ENCODE peak calls at places on chromosomes 1 and 21, in eight cellular contexts. X, N, D, J, K, V, I and T are unnamed samples. For H3K4me1 and H4K20me1, the result is how much of the 10 kb centered on the place peaks cover.

GRCh38 chr1:32525661-32526444 is 13.4 kb upstream of the ZBTB8A start:
- DNase-seq in I (no peak), D (no peak), K (no peak), J (no peak), X (no peak), N (no peak), V (no peak), T (no peak)

GRCh38 chr1:226485192-226485591 is 63.4 kb upstream of the STUM start:
- DNase-seq in D (no peak), J (no peak), X (no peak), I (no peak), K (no peak), N (no peak), V (no peak), T (no peak)

GRCh38 chr1:114153621-114154145 is at the start of gene SYT6:
- DNase-seq in I (no peak), N (peak), K (no peak), V (no peak), J (peak), D (peak), X (no peak), T (no peak)

GRCh38 chr1:37795340-37796110 is 1.9 kb downstream of the MANEAL start:
- DNase-seq in K (no peak), N (peak), X (peak), V (no peak), J (peak), D (peak), I (peak), T (peak)

GRCh38 chr21:43355925-43356289 is 71.0 kb downstream of the SIK1 start:
- DNase-seq in J (peak), N (no peak), V (no peak), D (no peak), I (no peak), X (no peak), K (no peak), T (no peak)

GRCh38 chr21:45632897-45633260 is 10.6 kb upstream of the PCBP3 start:
- DNase-seq in K (no peak), V (no peak), J (no peak), I (no peak), D (no peak), X (no peak), N (no peak), T (peak)

GRCh38 chr1:53890522-53890941 is 935 bp upstream of the YIPF1 start:
- DNase-seq in D (no peak), N (no peak), K (no peak), X (no peak), I (no peak), J (no peak), V (no peak), T (peak)

GRCh38 chr1:185073725-185074124 is 28.4 kb downstream of the RNF2 start:
- DNase-seq in J (no peak), N (peak), K (no peak), I (no peak), D (no peak), V (no peak), X (no peak), T (peak)

GRCh38 chr1:3597599-3597964 is 13.7 kb downstream of the MEGF6 start:
- DNase-seq in V (no peak), N (no peak), I (no peak), K (no peak), X (no peak), J (no peak), D (no peak), T (peak)

GRCh38 chr1:54681396-54681795 is 34.3 kb upstream of the TTC4 start:
- DNase-seq in N (peak), X (no peak), K (no peak), I (no peak), V (no peak), D (no peak), J (peak), T (no peak)

GRCh38 chr1:5225687-5226389 is 571.4 kb downstream of the AJAP1 start:
- DNase-seq in J (no peak), I (no peak), K (no peak), N (no peak), D (peak), X (no peak), V (no peak), T (no peak)

GRCh38 chr1:79006564-79006963 is at the start of gene ADGRL4:
- DNase-seq in I (no peak), K (no peak), V (no peak), X (peak), J (peak), N (peak), D (peak), T (peak)

GRCh38 chr1:88021529-88021928 is 662.5 kb upstream of the PKN2 start:
- DNase-seq in K (no peak), V (no peak), X (no peak), N (no peak), I (no peak), J (no peak), D (no peak), T (no peak)

GRCh38 chr21:44995257-44995941 is 55.6 kb downstream of the SLX9 start:
- DNase-seq in K (no peak), D (no peak), N (no peak), I (no peak), X (no peak), J (no peak), V (no peak), T (no peak)

GRCh38 chr1:93605026-93605425 is 76.6 kb downstream of the BCAR3 start:
- DNase-seq in N (no peak), D (no peak), I (no peak), J (no peak), K (no peak), X (no peak), V (no peak), T (no peak)

GRCh38 chr1:21397813-21398188 is 42.1 kb upstream of the NBPF3 start:
- DNase-seq in K (no peak), V (no peak), I (peak), N (no peak), X (no peak), J (no peak), D (peak), T (no peak)

GRCh38 chr1:115680730-115681111 is 39.0 kb downstream of the VANGL1 start:
- DNase-seq in I (no peak), V (no peak), D (no peak), X (no peak), K (no peak), N (no peak), J (no peak), T (no peak)

GRCh38 chr1:67970088-67970487 is 80.3 kb downstream of the DIRAS3 start:
- DNase-seq in N (peak), X (peak), V (peak), K (peak), I (no peak), J (no peak), D (no peak), T (peak)

GRCh38 chr1:105779727-105780126 is 1276.7 kb upstream of the PRMT6 start:
- DNase-seq in D (no peak), J (no peak), K (no peak), X (no peak), V (no peak), I (no peak), N (no peak), T (no peak)

GRCh38 chr1:12546771-12547585 is 71.0 kb downstream of the DHRS3 start:
- DNase-seq in X (no peak), V (no peak), J (no peak), N (no peak), K (no peak), D (no peak), I (no peak), T (peak)

GRCh38 chr1:167563579-167564246 is 10.2 kb upstream of the CREG1 start:
- DNase-seq in I (peak), X (no peak), D (no peak), K (peak), V (no peak), J (peak), N (no peak), T (no peak)

GRCh38 chr21:42212261-42212660 is 6.7 kb upstream of the ABCG1 start:
- DNase-seq in D (no peak), V (no peak), I (no peak), K (no peak), N (no peak), X (no peak), J (no peak), T (no peak)

GRCh38 chr1:224733021-224733911 is 117.1 kb downstream of the CNIH3 start:
- DNase-seq in K (peak), D (no peak), J (peak), X (peak), I (no peak), N (peak), V (no peak), T (no peak)

GRCh38 chr1:234533034-234533571 is 54.1 kb upstream of the TARBP1 start:
- DNase-seq in K (peak), N (peak), J (peak), V (no peak), I (no peak), D (no peak), X (peak), T (peak)

GRCh38 chr21:46006547-46007497 is 25.3 kb downstream of the COL6A1 start:
- DNase-seq in N (no peak), I (no peak), J (no peak), X (no peak), K (no peak), D (peak), V (no peak), T (peak)

GRCh38 chr1:7646164-7646563 is 124.9 kb upstream of the VAMP3 start:
- DNase-seq in X (no peak), N (no peak), J (no peak), V (no peak), D (no peak), K (no peak), I (no peak), T (no peak)

GRCh38 chr1:46611691-46612221 is 4.9 kb downstream of the MOB3C start:
- DNase-seq in V (no peak), X (no peak), I (no peak), N (peak), J (no peak), K (peak), D (no peak), T (peak)

GRCh38 chr1:43058545-43059360 is 100.1 kb upstream of the SLC2A1 start:
- DNase-seq in V (no peak), K (peak), N (peak), I (peak), X (peak), D (no peak), J (peak), T (peak)

GRCh38 chr1:216420263-216420662 is 3.0 kb downstream of the USH2A start:
- DNase-seq in X (no peak), I (no peak), N (no peak), K (no peak), D (no peak), V (no peak), J (no peak), T (no peak)

GRCh38 chr1:240341365-240342250 is 249.9 kb downstream of the FMN2 start:
- DNase-seq in N (no peak), D (no peak), X (no peak), V (no peak), J (no peak), I (no peak), K (peak), T (no peak)
- H3K4me1 ChIP-seq in N (half or more), D (under half), X (under half), V (under half), J (under half), I (under half), K (under half), T (under half)

GRCh38 chr1:111656093-111657017 is 36.8 kb downstream of the RAP1A start:
- DNase-seq in I (peak), V (peak), D (no peak), X (peak), N (peak), K (peak), J (peak), T (peak)
- H4K20me1 ChIP-seq in I (under half), V (under half), D (under half), X (under half), N (under half), K (under half), J (under half), T (under half)

GRCh38 chr21:36424592-36424991 is 39.4 kb downstream of the CHAF1B start:
- DNase-seq in I (no peak), J (no peak), D (no peak), K (no peak), V (no peak), X (no peak), N (no peak), T (no peak)
- H3K4me3 ChIP-seq in I (no peak), J (no peak), D (no peak), K (no peak), V (no peak), X (no peak), N (no peak), T (no peak)

DNA sequence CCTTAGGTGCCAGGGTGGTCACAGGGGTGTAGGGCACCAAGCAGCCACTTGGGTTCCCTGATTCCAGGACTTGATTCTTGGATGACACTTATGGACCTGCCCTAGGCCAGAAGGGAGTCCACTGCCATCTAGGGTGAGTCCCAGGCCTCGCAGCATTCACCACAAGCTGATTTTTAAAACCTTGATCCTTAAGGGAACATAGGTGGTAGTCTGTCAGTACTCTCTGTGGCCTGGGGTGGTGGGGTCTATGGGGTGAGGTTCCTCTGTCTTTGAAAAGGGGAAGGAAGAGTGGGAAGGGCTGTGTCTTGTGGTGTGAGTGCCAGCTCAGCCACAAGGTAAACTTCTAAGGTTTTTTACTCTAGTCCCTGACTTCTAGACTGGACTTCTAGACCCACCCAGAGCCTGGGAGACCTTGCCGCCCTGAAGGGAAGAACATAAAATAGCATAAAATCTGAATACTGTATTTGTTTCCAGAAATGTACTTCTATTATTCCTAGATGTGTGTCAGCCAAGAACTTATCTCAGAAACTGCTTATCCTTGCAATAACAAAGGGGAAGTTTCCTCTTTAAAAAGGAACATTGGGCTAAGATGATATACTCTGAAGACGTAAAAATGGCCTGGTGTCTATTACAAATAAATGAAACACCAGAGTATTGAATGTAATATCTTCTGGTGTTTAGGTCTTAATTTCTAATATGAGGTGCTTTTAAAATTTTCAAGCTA is 757.3 kb downstream of the LTN1 start:
- DNase-seq in X (no peak), J (no peak), K (no peak), N (no peak), I (no peak), D (no peak), V (no peak), T (no peak)
- H3K4me1 ChIP-seq in X (under half), J (under half), K (under half), N (under half), I (under half), D (under half), V (under half), T (under half)

GRCh38 chr1:203665986-203666385 is 39.4 kb downstream of the ATP2B4 start:
- DNase-seq in X (no peak), I (no peak), J (no peak), N (no peak), V (no peak), K (no peak), D (no peak), T (no peak)

GRCh38 chr1:203669739-203670138 is 43.1 kb downstream of the ATP2B4 start:
- DNase-seq in N (peak), J (no peak), I (no peak), V (peak), X (peak), D (no peak), K (peak), T (peak)

GRCh38 chr1:203667616-203668015 is 41.0 kb downstream of the ATP2B4 start:
- DNase-seq in X (no peak), D (no peak), I (no peak), K (no peak), V (no peak), J (peak), N (peak), T (no peak)

GRCh38 chr1:203666621-203667020 is 40.0 kb downstream of the ATP2B4 start:
- DNase-seq in X (no peak), D (no peak), V (no peak), K (no peak), J (no peak), N (peak), I (no peak), T (no peak)

DNA sequence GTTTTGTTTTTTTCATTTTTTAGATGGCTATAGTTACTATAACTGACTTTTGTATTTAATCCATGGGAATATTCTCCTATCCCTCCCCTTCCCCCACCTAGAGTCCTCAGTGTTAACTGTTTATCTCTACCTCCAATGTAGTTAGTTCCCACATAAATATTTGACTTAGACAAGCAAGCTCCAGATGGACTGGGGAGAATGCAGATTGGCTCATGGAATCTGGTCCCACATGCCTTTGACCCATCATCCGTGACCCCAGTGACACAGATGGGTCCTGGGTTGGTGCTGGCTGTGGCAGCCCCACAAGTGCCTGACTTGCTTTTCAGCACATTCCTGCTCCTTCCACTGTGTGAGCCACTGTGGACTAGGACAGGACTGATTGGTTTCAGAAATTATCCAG is 41.8 kb downstream of the ATP2B4 start:
- DNase-seq in V (no peak), K (no peak), X (no peak), J (no peak), N (no peak), D (no peak), I (no peak), T (no peak)
- H4K20me1 ChIP-seq in V (under half), K (under half), X (under half), J (under half), N (under half), D (under half), I (under half), T (half or more)

GRCh38 chr1:101310484-101310883 is 73.7 kb downstream of the S1PR1 start:
- DNase-seq in X (no peak), K (no peak), V (no peak), N (no peak), I (no peak), J (no peak), D (no peak), T (no peak)
- H3K4me3 ChIP-seq in X (no peak), K (no peak), V (no peak), N (no peak), I (no peak), J (no peak), D (no peak), T (no peak)

DNA sequence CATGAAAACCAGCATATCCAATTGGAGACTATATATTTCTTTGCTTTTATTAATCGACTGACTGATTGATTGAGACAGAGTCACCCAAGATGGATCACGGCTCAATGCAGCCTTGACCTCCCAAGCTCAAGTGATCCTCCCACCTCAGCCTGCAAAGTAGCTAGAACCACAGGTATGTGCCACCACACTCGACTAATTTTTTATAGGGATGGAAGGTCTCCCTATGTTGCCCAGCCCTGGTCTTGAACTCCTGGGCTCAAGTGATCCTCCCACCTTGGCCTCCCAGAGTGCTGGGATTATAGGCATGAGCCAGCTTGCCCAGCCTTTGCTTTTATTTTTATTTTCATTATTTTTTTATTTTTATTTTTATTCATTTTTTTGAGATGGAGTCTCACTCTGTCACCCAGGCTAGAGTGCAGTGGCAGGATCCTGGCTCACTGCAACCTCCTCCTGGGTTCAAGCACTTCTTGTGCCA is 5.4 kb downstream of the SPEN start:
- DNase-seq in X (no peak), J (no peak), D (no peak), I (no peak), V (no peak), K (no peak), N (no peak), T (no peak)
- H3K4me1 ChIP-seq in X (under half), J (under half), D (under half), I (under half), V (under half), K (under half), N (under half), T (under half)

GRCh38 chr1:206907304-206907991 is 10.2 kb downstream of the IL24 start:
- DNase-seq in I (peak), N (no peak), X (no peak), V (no peak), J (peak), D (peak), K (no peak), T (no peak)

GRCh38 chr1:206909167-206909882 is 12.1 kb downstream of the IL24 start:
- DNase-seq in D (peak), K (peak), V (no peak), I (peak), X (no peak), N (peak), J (peak), T (no peak)

GRCh38 chr1:206911064-206911663 is 10.6 kb downstream of the FCMR start:
- DNase-seq in V (no peak), N (peak), I (peak), J (peak), X (peak), K (peak), D (no peak), T (peak)

GRCh38 chr1:206908038-206908437 is 10.8 kb downstream of the IL24 start:
- DNase-seq in K (peak), V (no peak), I (no peak), N (no peak), J (no peak), X (no peak), D (no peak), T (no peak)

GRCh38 chr1:206909883-206910318 is 11.8 kb downstream of the FCMR start:
- DNase-seq in I (no peak), X (no peak), V (no peak), N (no peak), J (no peak), K (no peak), D (peak), T (no peak)
- H4K20me1 ChIP-seq in I (under half), X (under half), V (under half), N (under half), J (under half), K (under half), D (under half), T (under half)